ENCODE peak calls at places on chromosome 20, in seven cellular contexts. H is amygdala, R is HT1080, D is uterus, L is lung microvascular endothelial cell, W is ELR, B is GM23248. X is an unnamed sample.

GRCh38 chr20:37986873-37987601 is 46.2 kb downstream of the TTI1 start:
- DNase-seq in H (no peak), R (no peak), D (peak; percentile 23), L (no peak), W (no peak), B (peak; percentile 44), X (peak; percentile 77)

GRCh38 chr20:19875746-19876145 is 117.7 kb downstream of the RIN2 start:
- DNase-seq in H (no peak), R (no peak), D (no peak), L (no peak), W (no peak), B (peak; percentile 44), X (no peak)

GRCh38 chr20:51306081-51306480 is 236.4 kb downstream of the NFATC2 start:
- DNase-seq in H (no peak), R (no peak), D (no peak), L (no peak), W (no peak), B (no peak), X (no peak)

GRCh38 chr20:36110936-36111445 is 43.5 kb upstream of the EPB41L1 start:
- DNase-seq in H (no peak), R (no peak), D (no peak), L (no peak), W (no peak), B (no peak), X (no peak)

GRCh38 chr20:34922654-34923381 is 32.8 kb downstream of the GSS start:
- DNase-seq in H (no peak), R (peak; percentile 67), D (no peak), L (peak; percentile 67), W (peak; percentile 85), B (peak; percentile 89), X (no peak)

GRCh38 chr20:43662943-43663655 is 3.8 kb upstream of the MYBL2 start:
- DNase-seq in H (no peak), R (peak; percentile 36), D (no peak), L (peak; percentile 58), W (peak; percentile 77), B (peak; percentile 53), X (no peak)

GRCh38 chr20:57450419-57450818 is 59.2 kb downstream of the RBM38 start:
- DNase-seq in H (no peak), R (no peak), D (no peak), L (no peak), W (no peak), B (peak; percentile 56), X (peak; percentile 86)

GRCh38 chr20:19921349-19921793 is 95.8 kb upstream of the NAA20 start:
- DNase-seq in H (no peak), R (no peak), D (no peak), L (peak; percentile 66), W (no peak), B (peak; percentile 76), X (peak; percentile 71)

GRCh38 chr20:46809961-46810360 is 84.7 kb upstream of the EYA2 start:
- DNase-seq in H (no peak), R (no peak), D (no peak), L (no peak), W (no peak), B (no peak), X (no peak)

GRCh38 chr20:19964289-19965263 is 52.6 kb upstream of the NAA20 start:
- DNase-seq in H (no peak), R (peak; percentile 64), D (peak; percentile 78), L (peak; percentile 52), W (peak; percentile 82), B (peak; percentile 94), X (no peak)

GRCh38 chr20:22584630-22584921 is 204 bp upstream of the FOXA2 start:
- DNase-seq in H (no peak), R (no peak), D (no peak), L (no peak), W (no peak), B (no peak), X (no peak)

GRCh38 chr20:7696311-7696710 is 243.9 kb downstream of the HAO1 start:
- DNase-seq in H (no peak), R (no peak), D (no peak), L (no peak), W (peak; percentile 40), B (peak; percentile 45), X (no peak)

GRCh38 chr20:55744896-55745295 is 260.4 kb downstream of the CBLN4 start:
- DNase-seq in H (no peak), R (no peak), D (no peak), L (no peak), W (no peak), B (no peak), X (no peak)

GRCh38 chr20:1870792-1871550 is 24.2 kb upstream of the SIRPA start:
- DNase-seq in H (no peak), R (no peak), D (no peak), L (no peak), W (no peak), B (no peak), X (no peak)

GRCh38 chr20:39358052-39358451 is 395.9 kb downstream of the DHX35 start:
- DNase-seq in H (no peak), R (no peak), D (no peak), L (no peak), W (no peak), B (no peak), X (no peak)

GRCh38 chr20:58058421-58059140 is 169.9 kb downstream of the ANKRD60 start:
- DNase-seq in H (no peak), R (no peak), D (no peak), L (no peak), W (no peak), B (no peak), X (no peak)

GRCh38 chr20:47379433-47380150 is 23.1 kb upstream of the ZMYND8 start:
- DNase-seq in H (no peak), R (peak; percentile 78), D (peak; percentile 72), L (no peak), W (peak; percentile 90), B (peak; percentile 85), X (no peak)

GRCh38 chr20:56731041-56731440 is 101.9 kb downstream of the TFAP2C start:
- DNase-seq in H (no peak), R (no peak), D (no peak), L (peak; percentile 9), W (no peak), B (no peak), X (no peak)

GRCh38 chr20:49543071-49543857 is 24.7 kb downstream of the PTGIS start:
- DNase-seq in H (no peak), R (no peak), D (no peak), L (no peak), W (no peak), B (no peak), X (no peak)

GRCh38 chr20:45945678-45946148 is 11.2 kb downstream of the PCIF1 start:
- DNase-seq in H (no peak), R (peak; percentile 71), D (no peak), L (no peak), W (peak; percentile 81), B (peak; percentile 51), X (peak; percentile 45)

GRCh38 chr20:51158226-51158625 is 135.3 kb upstream of the KCNG1 start:
- DNase-seq in H (no peak), R (no peak), D (no peak), L (no peak), W (no peak), B (no peak), X (no peak)

GRCh38 chr20:23637282-23638221 is at the start of gene CST3:
- DNase-seq in H (peak; percentile 74), R (peak; percentile 80), D (peak; percentile 91), L (peak; percentile 92), W (peak; percentile 90), B (peak; percentile 93), X (peak; percentile 95)

GRCh38 chr20:62766716-62767115 is 29.6 kb upstream of the MRGBP start:
- DNase-seq in H (no peak), R (no peak), D (no peak), L (no peak), W (no peak), B (no peak), X (peak; percentile 52)

GRCh38 chr20:52105573-52106422 is 85.8 kb downstream of the ZFP64 start:
- DNase-seq in H (no peak), R (no peak), D (no peak), L (peak; percentile 63), W (peak; percentile 76), B (peak; percentile 55), X (peak; percentile 45)

GRCh38 chr20:57420571-57421257 is 29.5 kb downstream of the RBM38 start:
- DNase-seq in H (no peak), R (no peak), D (no peak), L (no peak), W (no peak), B (no peak), X (peak; percentile 6)

GRCh38 chr20:49700411-49701185 is 13.1 kb downstream of the B4GALT5 start:
- DNase-seq in H (no peak), R (peak; percentile 75), D (no peak), L (peak; percentile 93), W (peak; percentile 94), B (peak; percentile 92), X (no peak)

GRCh38 chr20:478949-479429 is 16.7 kb upstream of the TBC1D20 start:
- DNase-seq in H (no peak), R (peak; percentile 67), D (no peak), L (peak; percentile 81), W (peak; percentile 77), B (peak; percentile 74), X (no peak)

GRCh38 chr20:53597521-53598120 is 4.0 kb upstream of the ZNF217 start:
- DNase-seq in H (no peak), R (no peak), D (no peak), L (no peak), W (no peak), B (no peak), X (no peak)

GRCh38 chr20:63864545-63864977 is 509 bp upstream of the TPD52L2 start:
- DNase-seq in H (no peak), R (no peak), D (no peak), L (no peak), W (no peak), B (no peak), X (no peak)

GRCh38 chr20:33192912-33193501 is 24.1 kb upstream of the BPIFA3 start:
- DNase-seq in H (no peak), R (no peak), D (no peak), L (no peak), W (no peak), B (peak; percentile 8), X (no peak)

GRCh38 chr20:57791946-57792328 is 82.1 kb upstream of the PMEPA1 start:
- DNase-seq in H (no peak), R (no peak), D (no peak), L (no peak), W (no peak), B (no peak), X (no peak)

GRCh38 chr20:53524589-53525311 is 68.9 kb downstream of the ZNF217 start:
- DNase-seq in H (no peak), R (no peak), D (no peak), L (no peak), W (no peak), B (no peak), X (no peak)